ENCODE peak calls at places on chromosome 22, in ten cellular contexts. P, M, J, U, A, S, O, E, H and K are unnamed samples.
A peak's percentile ranks its signal among the peaks of the same experiment; 100 is the strongest.

GRCh38 chr22:19121631-19122142 is 525 bp downstream of the DGCR2 start:
- DNase-seq in S (no peak), J (peak; percentile 37), O (peak; percentile 51), H (peak; percentile 36), A (peak; percentile 65), P (peak; percentile 54), U (peak; percentile 69), E (peak; percentile 75), M (peak; percentile 49), K (peak; percentile 69)

GRCh38 chr22:42289671-42290269 is 19.3 kb upstream of the TCF20 start:
- DNase-seq in P (no peak), S (no peak), M (peak; percentile 50), O (no peak), H (no peak), U (no peak), E (peak; percentile 31), J (no peak), A (no peak), K (peak; percentile 70)

GRCh38 chr22:48301421-48301820 is 1526.3 kb downstream of the BRD1 start:
- DNase-seq in E (no peak), J (no peak), S (no peak), P (no peak), H (no peak), U (no peak), M (no peak), A (no peak), O (no peak), K (no peak)

GRCh38 chr22:48577014-48577690 is 1250.5 kb downstream of the BRD1 start:
- DNase-seq in J (no peak), H (no peak), E (no peak), A (peak; percentile 19), U (no peak), M (peak; percentile 65), P (no peak), O (no peak), S (no peak), K (peak; percentile 56)

GRCh38 chr22:26902401-26903029 is 245.1 kb downstream of the MIAT start:
- DNase-seq in S (no peak), P (no peak), M (no peak), O (no peak), H (no peak), E (no peak), J (no peak), U (no peak), A (no peak), K (no peak)

GRCh38 chr22:17742528-17742902 is 31.8 kb downstream of the BID start:
- DNase-seq in P (peak; percentile 84), E (peak; percentile 76), H (peak; percentile 34), O (peak; percentile 62), M (peak; percentile 74), U (peak; percentile 88), J (peak; percentile 73), A (peak; percentile 89), S (peak; percentile 66), K (peak; percentile 83)

GRCh38 chr22:40452730-40453487 is 82.5 kb downstream of the SGSM3 start:
- DNase-seq in S (no peak), O (peak; percentile 22), P (no peak), A (no peak), E (no peak), M (no peak), U (no peak), J (no peak), H (no peak), K (no peak)

GRCh38 chr22:40345801-40346177 is 511 bp upstream of the ADSL start:
- DNase-seq in P (no peak), U (peak; percentile 79), H (no peak), A (peak; percentile 54), J (peak; percentile 66), O (peak; percentile 50), S (peak; percentile 19), M (no peak), E (peak; percentile 78), K (no peak)